ENCODE peak calls at places on chromosomes 11 and 22, in six cellular contexts. One of them, this sample, is unnamed.
A peak's percentile ranks its signal among the peaks of the same experiment; 100 is the strongest.

GRCh38 chr22:30127749-30128166 is 47.5 kb downstream of the HORMAD2 start:
- DNase-seq in H1: no peak
- DNase-seq in IMR-90: peak; percentile 89
- DNase-seq in mesendoderm: no peak
- DNase-seq in mesenchymal stem cell: no peak
- DNase-seq in trophoblast cell: no peak
- DNase-seq in this sample: no peak

GRCh38 chr11:83037877-83038276 is 33.8 kb downstream of the RAB30 start:
- DNase-seq in H1: no peak
- DNase-seq in IMR-90: no peak
- DNase-seq in mesendoderm: no peak
- DNase-seq in mesenchymal stem cell: peak; percentile 18
- DNase-seq in trophoblast cell: no peak
- DNase-seq in this sample: no peak

GRCh38 chr11:32890843-32891656 is 1.6 kb upstream of the QSER1 start:
- DNase-seq in H1: no peak
- DNase-seq in IMR-90: no peak
- DNase-seq in mesendoderm: peak; percentile 56
- DNase-seq in mesenchymal stem cell: no peak
- DNase-seq in trophoblast cell: no peak
- DNase-seq in this sample: no peak

GRCh38 chr22:23219787-23220484 is 39.6 kb downstream of the BCR start:
- DNase-seq in H1: no peak
- DNase-seq in IMR-90: peak; percentile 61
- DNase-seq in mesendoderm: peak; percentile 79
- DNase-seq in mesenchymal stem cell: peak; percentile 60
- DNase-seq in trophoblast cell: peak; percentile 62
- DNase-seq in this sample: no peak

GRCh38 chr11:79087238-79087956 is 353.4 kb downstream of the TENM4 start:
- DNase-seq in H1: peak; percentile 29
- DNase-seq in IMR-90: peak; percentile 62
- DNase-seq in mesendoderm: peak; percentile 98
- DNase-seq in mesenchymal stem cell: peak; percentile 60
- DNase-seq in trophoblast cell: no peak
- DNase-seq in this sample: peak; percentile 40

GRCh38 chr22:39214383-39215069 is 30.3 kb downstream of the PDGFB start:
- DNase-seq in H1: peak; percentile 50
- DNase-seq in IMR-90: peak; percentile 36
- DNase-seq in mesendoderm: peak; percentile 91
- DNase-seq in mesenchymal stem cell: peak; percentile 20
- DNase-seq in trophoblast cell: peak; percentile 89
- DNase-seq in this sample: peak; percentile 45

GRCh38 chr11:26234451-26234850 is 97.5 kb upstream of the ANO3 start:
- DNase-seq in H1: no peak
- DNase-seq in IMR-90: peak; percentile 77
- DNase-seq in mesendoderm: no peak
- DNase-seq in mesenchymal stem cell: no peak
- DNase-seq in trophoblast cell: no peak
- DNase-seq in this sample: no peak

GRCh38 chr11:86066033-86066432 is 2.9 kb downstream of the PICALM start:
- DNase-seq in H1: no peak
- DNase-seq in IMR-90: no peak
- DNase-seq in mesendoderm: no peak
- DNase-seq in mesenchymal stem cell: no peak
- DNase-seq in trophoblast cell: no peak
- DNase-seq in this sample: no peak

GRCh38 chr22:30274061-30274812 is 7.6 kb upstream of the OSM start:
- DNase-seq in H1: no peak
- DNase-seq in IMR-90: no peak
- DNase-seq in mesendoderm: no peak
- DNase-seq in mesenchymal stem cell: no peak
- DNase-seq in trophoblast cell: no peak
- DNase-seq in this sample: no peak

GRCh38 chr11:95512682-95513081 is 276.9 kb downstream of the FAM76B start:
- DNase-seq in H1: no peak
- DNase-seq in IMR-90: peak; percentile 88
- DNase-seq in mesendoderm: no peak
- DNase-seq in mesenchymal stem cell: peak; percentile 97
- DNase-seq in trophoblast cell: no peak
- DNase-seq in this sample: no peak

GRCh38 chr11:63944987-63945386 is 6.2 kb downstream of the NAA40 start:
- DNase-seq in H1: no peak
- DNase-seq in IMR-90: no peak
- DNase-seq in mesendoderm: no peak
- DNase-seq in mesenchymal stem cell: peak; percentile 28
- DNase-seq in trophoblast cell: no peak
- DNase-seq in this sample: no peak

GRCh38 chr11:1295086-1295485 is 14.3 kb downstream of the TOLLIP start:
- DNase-seq in H1: no peak
- DNase-seq in IMR-90: no peak
- DNase-seq in mesendoderm: no peak
- DNase-seq in mesenchymal stem cell: no peak
- DNase-seq in trophoblast cell: no peak
- DNase-seq in this sample: no peak

GRCh38 chr11:61437496-61437895 is 7.6 kb downstream of the SDHAF2 start:
- DNase-seq in H1: no peak
- DNase-seq in IMR-90: no peak
- DNase-seq in mesendoderm: no peak
- DNase-seq in mesenchymal stem cell: no peak
- DNase-seq in trophoblast cell: peak; percentile 85
- DNase-seq in this sample: no peak
- H3K4me3 ChIP-seq in H1: no peak overlapping the region
- H3K4me3 ChIP-seq in IMR-90: no peak overlapping the region
- H3K4me3 ChIP-seq in mesendoderm: no peak overlapping the region
- H3K4me3 ChIP-seq in mesenchymal stem cell: no peak overlapping the region
- H3K4me3 ChIP-seq in trophoblast cell: no peak overlapping the region
- H3K4me3 ChIP-seq in this sample: no peak overlapping the region

DNA sequence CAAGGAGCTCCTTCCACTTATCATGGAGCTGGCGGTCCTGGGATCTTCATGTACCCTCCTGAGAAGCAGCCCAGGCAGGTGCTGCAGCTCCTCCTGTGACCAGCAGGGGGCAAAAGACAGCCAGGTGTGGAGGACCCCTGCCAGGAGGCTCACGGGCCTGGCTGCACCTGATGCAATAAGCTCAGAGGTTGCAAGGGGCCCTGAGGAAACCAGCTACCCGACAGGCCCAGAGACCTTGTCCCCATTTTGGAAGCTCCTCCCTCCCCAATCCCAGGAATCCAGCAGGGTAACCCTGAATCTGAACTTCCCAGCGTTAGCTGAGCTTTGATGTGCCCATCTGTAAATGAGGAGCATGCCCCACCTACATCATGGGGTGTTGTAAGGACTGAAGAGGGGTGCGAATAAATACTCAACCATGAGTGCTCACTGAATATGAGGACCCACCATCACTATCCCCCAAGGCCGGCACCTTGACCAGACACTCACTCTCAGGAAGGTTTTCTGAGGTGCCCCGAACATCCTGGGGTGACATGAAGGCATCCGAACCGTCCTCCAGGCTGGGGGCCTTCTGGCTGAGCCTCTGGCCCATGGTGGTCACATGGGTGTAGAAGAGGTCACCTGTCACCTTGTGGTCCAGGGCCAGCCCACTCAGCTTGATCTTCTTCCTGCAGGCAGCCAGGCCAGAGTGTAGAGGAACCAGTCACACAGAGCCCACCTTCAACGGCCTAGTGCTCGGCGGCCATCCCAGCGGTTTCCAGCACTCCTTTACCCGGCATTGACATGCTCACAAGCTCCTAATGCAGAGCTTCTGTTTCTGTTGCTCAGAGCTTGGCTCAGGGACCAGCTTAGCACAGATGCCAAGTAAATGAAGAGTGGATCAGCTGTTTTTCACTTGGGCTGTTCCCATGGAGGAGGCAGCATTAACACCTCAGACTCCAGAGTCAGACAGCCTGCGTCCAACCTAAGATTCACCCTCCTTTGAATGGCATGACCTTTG is 21.7 kb downstream of the SLC43A1 start:
- DNase-seq in H1: peak; percentile 88
- DNase-seq in IMR-90: peak; percentile 17
- DNase-seq in mesendoderm: peak; percentile 95
- DNase-seq in mesenchymal stem cell: peak; percentile 35
- DNase-seq in trophoblast cell: peak; percentile 79
- DNase-seq in this sample: peak; percentile 48
- H2BK120ac ChIP-seq in H1: peak overlapping the region; percentile 38
- H2BK120ac ChIP-seq in IMR-90: no peak overlapping the region
- H2BK120ac ChIP-seq in mesendoderm: peak overlapping the region; percentile 55
- H2BK120ac ChIP-seq in mesenchymal stem cell: no peak overlapping the region
- H2BK120ac ChIP-seq in trophoblast cell: peak overlapping the region; percentile 1
- H2BK120ac ChIP-seq in this sample: no peak overlapping the region

GRCh38 chr11:120137187-120137610 is 714 bp downstream of the TRIM29 start:
- DNase-seq in H1: no peak
- DNase-seq in IMR-90: no peak
- DNase-seq in mesendoderm: no peak
- DNase-seq in mesenchymal stem cell: no peak
- DNase-seq in trophoblast cell: no peak
- DNase-seq in this sample: no peak

GRCh38 chr11:120134931-120135228 is 3.0 kb downstream of the TRIM29 start:
- DNase-seq in H1: no peak
- DNase-seq in IMR-90: no peak
- DNase-seq in mesendoderm: no peak
- DNase-seq in mesenchymal stem cell: no peak
- DNase-seq in trophoblast cell: no peak
- DNase-seq in this sample: no peak

GRCh38 chr11:120136356-120136755 is 1.6 kb downstream of the TRIM29 start:
- DNase-seq in H1: no peak
- DNase-seq in IMR-90: no peak
- DNase-seq in mesendoderm: no peak
- DNase-seq in mesenchymal stem cell: no peak
- DNase-seq in trophoblast cell: no peak
- DNase-seq in this sample: no peak

GRCh38 chr11:120134106-120134930 is 3.6 kb downstream of the TRIM29 start:
- DNase-seq in H1: no peak
- DNase-seq in IMR-90: no peak
- DNase-seq in mesendoderm: no peak
- DNase-seq in mesenchymal stem cell: no peak
- DNase-seq in trophoblast cell: no peak
- DNase-seq in this sample: no peak

GRCh38 chr11:120135838-120136237 is 2.1 kb downstream of the TRIM29 start:
- DNase-seq in H1: no peak
- DNase-seq in IMR-90: no peak
- DNase-seq in mesendoderm: no peak
- DNase-seq in mesenchymal stem cell: no peak
- DNase-seq in trophoblast cell: no peak
- DNase-seq in this sample: no peak
- H3K4me3 ChIP-seq in H1: no peak overlapping the region
- H3K4me3 ChIP-seq in IMR-90: no peak overlapping the region
- H3K4me3 ChIP-seq in mesendoderm: no peak overlapping the region
- H3K4me3 ChIP-seq in mesenchymal stem cell: no peak overlapping the region
- H3K4me3 ChIP-seq in trophoblast cell: no peak overlapping the region
- H3K4me3 ChIP-seq in this sample: no peak overlapping the region

GRCh38 chr22:35257321-35258143 is at the start of gene HMGXB4:
- DNase-seq in H1: peak; percentile 51
- DNase-seq in IMR-90: peak; percentile 86
- DNase-seq in mesendoderm: peak; percentile 94
- DNase-seq in mesenchymal stem cell: peak; percentile 92
- DNase-seq in trophoblast cell: peak; percentile 84
- DNase-seq in this sample: peak; percentile 82
- H2BK120ac ChIP-seq in H1: no peak within 1 kb of the TSS
- H2BK120ac ChIP-seq in IMR-90: no peak within 1 kb of the TSS
- H2BK120ac ChIP-seq in mesendoderm: peak within 1 kb of the TSS; percentile 99
- H2BK120ac ChIP-seq in mesenchymal stem cell: peak within 1 kb of the TSS; percentile 88
- H2BK120ac ChIP-seq in trophoblast cell: peak within 1 kb of the TSS; percentile 97
- H2BK120ac ChIP-seq in this sample: no peak within 1 kb of the TSS

GRCh38 chr11:46981429-46981828 is 44.9 kb downstream of the CSTPP1 start:
- DNase-seq in H1: no peak
- DNase-seq in IMR-90: no peak
- DNase-seq in mesendoderm: no peak
- DNase-seq in mesenchymal stem cell: no peak
- DNase-seq in trophoblast cell: no peak
- DNase-seq in this sample: no peak

GRCh38 chr11:46977940-46978595 is 41.5 kb downstream of the CSTPP1 start:
- DNase-seq in H1: no peak
- DNase-seq in IMR-90: peak; percentile 52
- DNase-seq in mesendoderm: peak; percentile 16
- DNase-seq in mesenchymal stem cell: peak; percentile 61
- DNase-seq in trophoblast cell: no peak
- DNase-seq in this sample: no peak

GRCh38 chr11:46976182-46976854 is 39.8 kb downstream of the CSTPP1 start:
- DNase-seq in H1: no peak
- DNase-seq in IMR-90: no peak
- DNase-seq in mesendoderm: no peak
- DNase-seq in mesenchymal stem cell: no peak
- DNase-seq in trophoblast cell: no peak
- DNase-seq in this sample: no peak

GRCh38 chr11:46979358-46979757 is 42.8 kb downstream of the CSTPP1 start:
- DNase-seq in H1: no peak
- DNase-seq in IMR-90: no peak
- DNase-seq in mesendoderm: no peak
- DNase-seq in mesenchymal stem cell: no peak
- DNase-seq in trophoblast cell: no peak
- DNase-seq in this sample: no peak

DNA sequence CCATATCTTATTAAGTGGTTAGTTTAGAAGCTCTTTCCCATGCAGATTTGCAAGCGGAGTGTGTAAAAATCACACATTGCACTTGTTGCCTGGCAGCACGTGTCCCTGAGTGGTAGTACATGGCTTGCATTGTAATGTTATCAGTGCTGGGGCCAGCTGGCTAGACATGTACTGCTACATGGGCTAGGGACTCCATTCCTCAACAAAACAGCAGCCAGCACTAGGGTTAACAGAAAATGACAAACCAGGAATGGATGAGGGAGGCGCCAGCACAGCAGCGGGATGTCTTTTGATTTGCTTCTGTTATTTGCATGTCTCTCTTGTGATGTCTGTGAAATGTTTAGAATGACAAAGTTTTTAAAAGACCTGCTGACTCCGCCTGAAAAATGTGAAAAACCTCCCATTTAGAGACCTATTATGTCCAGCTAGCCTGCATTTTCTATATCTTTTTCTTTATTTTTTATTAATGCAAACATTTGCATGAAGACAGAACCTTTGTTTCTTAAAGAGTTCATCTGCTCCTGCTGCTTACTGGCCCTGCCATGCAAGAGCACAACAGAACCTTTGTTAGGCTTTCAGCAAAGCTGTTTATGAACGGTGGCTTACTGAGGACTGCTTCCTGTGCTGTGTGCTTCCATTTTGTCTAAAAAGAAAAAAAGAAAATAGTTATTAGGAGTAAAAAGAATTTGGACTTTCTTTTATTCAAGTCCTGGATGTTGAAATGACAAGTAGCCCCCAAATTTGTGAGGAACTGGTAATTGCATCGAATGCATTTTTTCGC is 40.7 kb downstream of the CSTPP1 start:
- DNase-seq in H1: peak; percentile 23
- DNase-seq in IMR-90: no peak
- DNase-seq in mesendoderm: peak; percentile 81
- DNase-seq in mesenchymal stem cell: peak; percentile 42
- DNase-seq in trophoblast cell: peak; percentile 5
- DNase-seq in this sample: peak; percentile 44
- H3K4me3 ChIP-seq in H1: no peak overlapping the region
- H3K4me3 ChIP-seq in IMR-90: no peak overlapping the region
- H3K4me3 ChIP-seq in mesendoderm: no peak overlapping the region
- H3K4me3 ChIP-seq in mesenchymal stem cell: no peak overlapping the region
- H3K4me3 ChIP-seq in trophoblast cell: no peak overlapping the region
- H3K4me3 ChIP-seq in this sample: peak overlapping the region; percentile 29

GRCh38 chr11:114399903-114400221 is 449 bp downstream of the C11orf71 start:
- DNase-seq in H1: no peak
- DNase-seq in IMR-90: no peak
- DNase-seq in mesendoderm: peak; percentile 92
- DNase-seq in mesenchymal stem cell: no peak
- DNase-seq in trophoblast cell: no peak
- DNase-seq in this sample: no peak
- H2BK120ac ChIP-seq in H1: peak overlapping the region; percentile 99
- H2BK120ac ChIP-seq in IMR-90: peak overlapping the region; percentile 86
- H2BK120ac ChIP-seq in mesendoderm: peak overlapping the region; percentile 56
- H2BK120ac ChIP-seq in mesenchymal stem cell: peak overlapping the region; percentile 55
- H2BK120ac ChIP-seq in trophoblast cell: peak overlapping the region; percentile 71
- H2BK120ac ChIP-seq in this sample: no peak overlapping the region

GRCh38 chr22:20425821-20426615 is 11.6 kb downstream of the SCARF2 start:
- DNase-seq in H1: no peak
- DNase-seq in IMR-90: no peak
- DNase-seq in mesendoderm: no peak
- DNase-seq in mesenchymal stem cell: no peak
- DNase-seq in trophoblast cell: no peak
- DNase-seq in this sample: no peak
- H3K4me3 ChIP-seq in H1: no peak overlapping the region
- H3K4me3 ChIP-seq in IMR-90: no peak overlapping the region
- H3K4me3 ChIP-seq in mesendoderm: no peak overlapping the region
- H3K4me3 ChIP-seq in mesenchymal stem cell: peak overlapping the region; percentile 4
- H3K4me3 ChIP-seq in trophoblast cell: no peak overlapping the region
- H3K4me3 ChIP-seq in this sample: no peak overlapping the region

This sample was measured in neuronal stem cell.